ENCODE peak calls at places on chromosome 5, in four cellular contexts. D, P, V and S are unnamed samples.

GRCh38 chr5:53038196-53038847 is 49.2 kb downstream of the ITGA2 start:
- DNase-seq in D (no peak), P (peak), V (no peak), S (peak)

GRCh38 chr5:135371738-135372232 is 27.2 kb downstream of the MACROH2A1 start:
- DNase-seq in D (no peak), P (no peak), V (no peak), S (no peak)

GRCh38 chr5:39648539-39649200 is 223.9 kb upstream of the DAB2 start:
- DNase-seq in D (no peak), P (peak), V (no peak), S (no peak)

GRCh38 chr5:96595300-96596090 is 66.7 kb upstream of the CAST start:
- DNase-seq in D (no peak), P (no peak), V (no peak), S (no peak)

GRCh38 chr5:28281381-28281780 is 1243.0 kb upstream of the CDH9 start:
- DNase-seq in D (no peak), P (peak), V (peak), S (no peak)

GRCh38 chr5:173944512-173944911 is 44.5 kb upstream of the C5orf47 start:
- DNase-seq in D (no peak), P (no peak), V (no peak), S (no peak)

GRCh38 chr5:137666109-137666850 is 69.6 kb downstream of the KLHL3 start:
- DNase-seq in D (no peak), P (peak), V (no peak), S (no peak)

GRCh38 chr5:38249812-38250211 is 8.5 kb upstream of the EGFLAM start:
- DNase-seq in D (no peak), P (no peak), V (no peak), S (no peak)

GRCh38 chr5:175606409-175606808 is 51.5 kb upstream of the HRH2 start:
- DNase-seq in D (no peak), P (no peak), V (no peak), S (no peak)

GRCh38 chr5:81393783-81394718 is at the start of gene ACOT12:
- DNase-seq in D (no peak), P (peak), V (no peak), S (no peak)

GRCh38 chr5:80686757-80687156 is 32.0 kb upstream of the DHFR start:
- DNase-seq in D (no peak), P (peak), V (no peak), S (no peak)

GRCh38 chr5:154465169-154465568 is 12.9 kb downstream of the HAND1 start:
- DNase-seq in D (no peak), P (peak), V (no peak), S (no peak)

GRCh38 chr5:65946198-65946745 is 19.9 kb downstream of the ERBIN start:
- DNase-seq in D (no peak), P (no peak), V (no peak), S (no peak)

GRCh38 chr5:172800088-172800551 is 29.1 kb upstream of the DUSP1 start:
- DNase-seq in D (no peak), P (peak), V (peak), S (no peak)

GRCh38 chr5:26193626-26194025 is 844.8 kb downstream of the CDH9 start:
- DNase-seq in D (no peak), P (no peak), V (no peak), S (no peak)

GRCh38 chr5:11027660-11028059 is 266.6 kb upstream of the DAP start:
- DNase-seq in D (no peak), P (no peak), V (no peak), S (no peak)

GRCh38 chr5:147461915-147462314 is 48.0 kb downstream of the DPYSL3 start:
- DNase-seq in D (no peak), P (peak), V (no peak), S (no peak)

GRCh38 chr5:109685916-109686315 is 3.8 kb upstream of the MAN2A1 start:
- DNase-seq in D (no peak), P (no peak), V (no peak), S (no peak)

GRCh38 chr5:16857635-16858034 is 78.5 kb downstream of the MYO10 start:
- DNase-seq in D (no peak), P (no peak), V (no peak), S (no peak)

GRCh38 chr5:203246-203645 is 12.0 kb downstream of the LRRC14B start:
- DNase-seq in D (no peak), P (no peak), V (no peak), S (no peak)

GRCh38 chr5:4130819-4131218 is 535.2 kb downstream of the IRX1 start:
- DNase-seq in D (no peak), P (no peak), V (no peak), S (no peak)

GRCh38 chr5:54234304-54234938 is 76.0 kb downstream of the ARL15 start:
- DNase-seq in D (no peak), P (peak), V (peak), S (no peak)

GRCh38 chr5:134026521-134027202 is 21.9 kb upstream of the VDAC1 start:
- DNase-seq in D (no peak), P (peak), V (no peak), S (no peak)

GRCh38 chr5:175728885-175729828 is 71.3 kb downstream of the HRH2 start:
- DNase-seq in D (no peak), P (peak), V (no peak), S (no peak)

GRCh38 chr5:73694089-73694488 is 68.1 kb downstream of the ARHGEF28 start:
- DNase-seq in D (no peak), P (no peak), V (no peak), S (no peak)

GRCh38 chr5:159775890-159776289 is 140.4 kb upstream of the ADRA1B start:
- DNase-seq in D (no peak), P (peak), V (no peak), S (no peak)

GRCh38 chr5:171149333-171149732 is 159.7 kb upstream of the TLX3 start:
- DNase-seq in D (no peak), P (no peak), V (no peak), S (no peak)

GRCh38 chr5:102866315-102866693 is 111.2 kb downstream of the PAM start:
- DNase-seq in D (no peak), P (peak), V (no peak), S (no peak)

GRCh38 chr5:129857124-129857523 is 47.1 kb upstream of the CHSY3 start:
- DNase-seq in D (no peak), P (no peak), V (no peak), S (no peak)

GRCh38 chr5:40041452-40041851 is 616.7 kb upstream of the DAB2 start:
- DNase-seq in D (no peak), P (no peak), V (no peak), S (no peak)

GRCh38 chr5:446066-446725 is 3.2 kb downstream of the EXOC3 start:
- DNase-seq in D (no peak), P (no peak), V (no peak), S (no peak)

GRCh38 chr5:36876965-36877666 is 547 bp downstream of the NIPBL start:
- DNase-seq in D (no peak), P (peak), V (no peak), S (no peak)

GRCh38 chr5:1709186-1709803 is 90.3 kb downstream of the MRPL36 start:
- DNase-seq in D (no peak), P (no peak), V (no peak), S (no peak)

GRCh38 chr5:141475625-141476131 is at the start of gene PCDHGC3:
- DNase-seq in D (peak), P (peak), V (peak), S (peak)

GRCh38 chr5:62306494-62307363 is 723 bp downstream of the KIF2A start:
- DNase-seq in D (no peak), P (peak), V (no peak), S (no peak)

GRCh38 chr5:92468307-92468706 is 1085.2 kb upstream of the ARRDC3 start:
- DNase-seq in D (no peak), P (no peak), V (no peak), S (no peak)

GRCh38 chr5:135890867-135891266 is 4.8 kb downstream of the IL9 start:
- DNase-seq in D (no peak), P (no peak), V (no peak), S (no peak)

GRCh38 chr5:96350678-96351077 is 82.4 kb downstream of the PCSK1 start:
- DNase-seq in D (no peak), P (no peak), V (no peak), S (no peak)

GRCh38 chr5:145833616-145834200 is 1.4 kb downstream of the PRELID2 start:
- DNase-seq in D (no peak), P (no peak), V (no peak), S (no peak)
- H3K4me3 ChIP-seq in D (no peak), P (no peak), V (no peak), S (no peak)

GRCh38 chr5:143213851-143214363 is 189.6 kb downstream of the NR3C1 start:
- DNase-seq in D (no peak), P (peak), V (no peak), S (no peak)
- H3K4me3 ChIP-seq in D (no peak), P (peak), V (no peak), S (no peak)

GRCh38 chr5:149820536-149821503 is 90.7 kb downstream of the PPARGC1B start:
- DNase-seq in D (peak), P (no peak), V (no peak), S (no peak)
- H3K4me3 ChIP-seq in D (no peak), P (no peak), V (no peak), S (no peak)

GRCh38 chr5:112419050-112419595 is at the start of gene EPB41L4A:
- DNase-seq in D (no peak), P (no peak), V (no peak), S (no peak)
- H3K4me3 ChIP-seq in D (peak), P (peak), V (peak), S (peak)

DNA sequence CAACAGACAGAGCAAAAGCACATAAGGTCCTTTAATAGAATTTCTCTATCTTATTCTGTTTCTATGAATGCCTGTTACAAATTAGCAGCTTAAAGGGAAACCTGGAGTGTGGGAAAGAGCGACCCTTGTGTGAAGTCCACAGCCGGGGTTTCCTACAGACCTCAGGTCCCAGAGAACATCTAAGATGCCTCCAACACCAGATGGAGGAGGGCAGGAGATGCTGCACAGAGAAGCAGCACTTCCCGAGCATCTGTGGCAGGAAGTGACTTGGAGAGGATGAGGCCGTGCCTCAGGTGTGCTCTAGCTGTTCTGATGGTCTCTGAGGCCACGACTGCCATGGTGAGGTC is 26.8 kb downstream of the IRF1 start:
- DNase-seq in D (no peak), P (no peak), V (no peak), S (no peak)
- H3K4me3 ChIP-seq in D (no peak), P (no peak), V (no peak), S (no peak)